ENCODE peak calls at places on chromosomes 13 and 19, in six cellular contexts. I is HCEC 1CT; L is stimulated activated CD4-positive, alpha-beta T cell treated with anti-CD3 and anti-CD28 coated beads, Interleukin-1b, Interleukin-23, amount 100 ng/mL, for 1 hour; H is mucosa of gallbladder; X is activated T-cell treated with anti-CD3 and anti-CD28 coated beads, Interleukin-2, amount 50 U/mL, for 24 hours; F is effector memory CD4-positive, alpha-beta T cell. O is an unnamed sample.

GRCh38 chr13:34025746-34026145 is 207.8 kb downstream of the RFC3 start:
- DNase-seq in I (no peak), L (no peak), H (no peak), X (no peak), F (no peak), O (no peak)

GRCh38 chr13:76720827-76721226 is 165.4 kb downstream of the KCTD12 start:
- DNase-seq in I (no peak), L (no peak), H (no peak), X (no peak), F (no peak), O (no peak)

GRCh38 chr19:33747273-33747672 is 49.4 kb upstream of the KCTD15 start:
- DNase-seq in I (no peak), L (no peak), H (no peak), X (no peak), F (no peak), O (no peak)

GRCh38 chr13:60167121-60167520 is 3.4 kb upstream of the DIAPH3 start:
- DNase-seq in I (no peak), L (no peak), H (no peak), X (no peak), F (no peak), O (no peak)

GRCh38 chr13:21039097-21039800 is 22.1 kb downstream of the LATS2 start:
- DNase-seq in I (no peak), L (no peak), H (no peak), X (no peak), F (no peak), O (no peak)

GRCh38 chr13:104648291-104648690 is 1582.1 kb upstream of the SLC10A2 start:
- DNase-seq in I (no peak), L (no peak), H (no peak), X (no peak), F (no peak), O (no peak)

GRCh38 chr13:25882732-25883357 is 169.0 kb downstream of the SHISA2 start:
- DNase-seq in I (no peak), L (no peak), H (no peak), X (no peak), F (no peak), O (no peak)

GRCh38 chr19:55535579-55536350 is 1.2 kb downstream of the SBK2 start:
- DNase-seq in I (no peak), L (no peak), H (no peak), X (no peak), F (no peak), O (no peak)

GRCh38 chr13:114090476-114090875 is 41.9 kb downstream of the RASA3 start:
- DNase-seq in I (no peak), L (no peak), H (no peak), X (peak), F (no peak), O (peak)

GRCh38 chr13:34671136-34671535 is 270.9 kb upstream of the NBEA start:
- DNase-seq in I (no peak), L (no peak), H (no peak), X (no peak), F (no peak), O (no peak)

GRCh38 chr19:46849610-46850009 is 1.0 kb downstream of the AP2S1 start:
- DNase-seq in I (no peak), L (no peak), H (no peak), X (no peak), F (no peak), O (no peak)

GRCh38 chr13:33745370-33746324 is 72.3 kb upstream of the RFC3 start:
- DNase-seq in I (no peak), L (no peak), H (no peak), X (no peak), F (no peak), O (no peak)

GRCh38 chr19:5338661-5339469 is 1.7 kb downstream of the PTPRS start:
- DNase-seq in I (no peak), L (no peak), H (no peak), X (no peak), F (no peak), O (no peak)

GRCh38 chr19:4093643-4094175 is 27.0 kb upstream of the ZBTB7A start:
- DNase-seq in I (no peak), L (no peak), H (no peak), X (no peak), F (no peak), O (no peak)

GRCh38 chr13:74796126-74796643 is 662.0 kb upstream of the KLF12 start:
- DNase-seq in I (no peak), L (no peak), H (no peak), X (no peak), F (no peak), O (no peak)

GRCh38 chr13:78978381-78978998 is 319.5 kb upstream of the OBI1 start:
- DNase-seq in I (peak), L (no peak), H (peak), X (no peak), F (no peak), O (no peak)

GRCh38 chr19:510606-511100 is 3.4 kb downstream of the TPGS1 start:
- DNase-seq in I (peak), L (peak), H (peak), X (peak), F (peak), O (no peak)

GRCh38 chr19:33399745-33400681 is 26.5 kb downstream of the CEBPG start:
- DNase-seq in I (no peak), L (no peak), H (no peak), X (no peak), F (no peak), O (peak)

GRCh38 chr13:107824636-107825035 is 390.7 kb downstream of the LIG4 start:
- DNase-seq in I (no peak), L (no peak), H (no peak), X (no peak), F (no peak), O (no peak)

GRCh38 chr13:38914070-38914469 is 76.6 kb downstream of the STOML3 start:
- DNase-seq in I (no peak), L (no peak), H (no peak), X (no peak), F (no peak), O (no peak)

GRCh38 chr13:47598340-47598911 is 402.6 kb downstream of the SUCLA2 start:
- DNase-seq in I (peak), L (no peak), H (no peak), X (no peak), F (no peak), O (no peak)

GRCh38 chr19:44021221-44021620 is 4.0 kb upstream of the ZNF222 start:
- DNase-seq in I (no peak), L (no peak), H (no peak), X (no peak), F (no peak), O (no peak)

GRCh38 chr19:46922465-46922864 is 61.7 kb downstream of the ARHGAP35 start:
- DNase-seq in I (no peak), L (no peak), H (no peak), X (no peak), F (no peak), O (no peak)

GRCh38 chr13:113216165-113217056 is 7.0 kb downstream of the CUL4A start:
- DNase-seq in I (peak), L (no peak), H (no peak), X (no peak), F (no peak), O (no peak)

GRCh38 chr13:65921933-65922332 is 1308.2 kb downstream of the PCDH9 start:
- DNase-seq in I (no peak), L (no peak), H (no peak), X (no peak), F (no peak), O (no peak)

GRCh38 chr13:95643471-95643813 is 1.1 kb downstream of the DZIP1 start:
- DNase-seq in I (peak), L (no peak), H (no peak), X (no peak), F (no peak), O (no peak)

GRCh38 chr13:80010846-80011245 is 330.1 kb downstream of the SPRY2 start:
- DNase-seq in I (no peak), L (no peak), H (no peak), X (no peak), F (no peak), O (no peak)

GRCh38 chr13:26423634-26424033 is 133.8 kb upstream of the WASF3 start:
- DNase-seq in I (no peak), L (no peak), H (peak), X (no peak), F (no peak), O (no peak)

GRCh38 chr13:25574437-25575426 is 203.0 kb downstream of the ATP8A2 start:
- DNase-seq in I (peak), L (peak), H (peak), X (peak), F (peak), O (no peak)

GRCh38 chr13:30375436-30375835 is 46.9 kb upstream of the UBE2L5 start:
- DNase-seq in I (no peak), L (no peak), H (no peak), X (no peak), F (no peak), O (no peak)

GRCh38 chr13:47628666-47629065 is 372.4 kb downstream of the SUCLA2 start:
- DNase-seq in I (peak), L (no peak), H (no peak), X (no peak), F (no peak), O (no peak)

GRCh38 chr19:22616659-22617058 is 17.5 kb upstream of the ZNF492 start:
- DNase-seq in I (no peak), L (no peak), H (no peak), X (no peak), F (no peak), O (no peak)

GRCh38 chr19:14559916-14560775 is 11.7 kb downstream of the NDUFB7 start:
- DNase-seq in I (no peak), L (no peak), H (no peak), X (no peak), F (no peak), O (peak)

GRCh38 chr19:8307400-8307964 is 676 bp downstream of the CD320 start:
- DNase-seq in I (no peak), L (no peak), H (peak), X (no peak), F (no peak), O (peak)

GRCh38 chr19:53775524-53775923 is 48.6 kb downstream of the NLRP12 start:
- DNase-seq in I (no peak), L (no peak), H (no peak), X (no peak), F (no peak), O (no peak)

GRCh38 chr13:67119481-67119883 is 110.7 kb downstream of the PCDH9 start:
- DNase-seq in I (peak), L (no peak), H (no peak), X (no peak), F (no peak), O (peak)

GRCh38 chr13:28659611-28659970 is 661 bp downstream of the POMP start:
- DNase-seq in I (peak), L (no peak), H (no peak), X (no peak), F (no peak), O (no peak)

GRCh38 chr13:41231786-41232185 is 31.6 kb downstream of the MTRF1 start:
- DNase-seq in I (no peak), L (no peak), H (peak), X (no peak), F (no peak), O (no peak)

GRCh38 chr13:98564204-98564603 is 12.7 kb downstream of the STK24 start:
- DNase-seq in I (no peak), L (no peak), H (no peak), X (no peak), F (no peak), O (no peak)

GRCh38 chr19:16825312-16826168 is 3.7 kb upstream of the SIN3B start:
- DNase-seq in I (peak), L (no peak), H (peak), X (no peak), F (no peak), O (no peak)